ENCODE peak calls at places on chromosomes 2 and 18, in seven cellular contexts. One of them, this sample, is unnamed.

GRCh38 chr18:58135170-58135569 is 91.1 kb downstream of the NEDD4L start:
- DNase-seq in RPMI7951: peak
- DNase-seq in Calu3: no peak
- DNase-seq in Kasumi-1: no peak
- DNase-seq in right cardiac atrium: no peak
- DNase-seq in NCI-H460: no peak
- DNase-seq in NCI-H1105 treated with DMSO at 0.1 percent for 48 hours: no peak
- DNase-seq in this sample: no peak

GRCh38 chr18:35089382-35089781 is 48.2 kb downstream of the MAPRE2 start:
- DNase-seq in NCI-H1105 treated with DMSO at 0.1 percent for 48 hours: no peak
- DNase-seq in Kasumi-1: no peak
- DNase-seq in right cardiac atrium: no peak
- DNase-seq in NCI-H460: no peak
- DNase-seq in RPMI7951: peak
- DNase-seq in Calu3: no peak
- DNase-seq in this sample: no peak

GRCh38 chr2:120400546-120400945 is 54.6 kb downstream of the INHBB start:
- DNase-seq in Calu3: no peak
- DNase-seq in Kasumi-1: no peak
- DNase-seq in right cardiac atrium: no peak
- DNase-seq in RPMI7951: no peak
- DNase-seq in NCI-H460: no peak
- DNase-seq in NCI-H1105 treated with DMSO at 0.1 percent for 48 hours: no peak
- DNase-seq in this sample: no peak

GRCh38 chr18:34342960-34343359 is 118.2 kb upstream of the NOL4 start:
- DNase-seq in Calu3: no peak
- DNase-seq in NCI-H1105 treated with DMSO at 0.1 percent for 48 hours: no peak
- DNase-seq in NCI-H460: no peak
- DNase-seq in Kasumi-1: no peak
- DNase-seq in right cardiac atrium: no peak
- DNase-seq in RPMI7951: peak
- DNase-seq in this sample: no peak

GRCh38 chr18:59878644-59879043 is 21.2 kb upstream of the PMAIP1 start:
- DNase-seq in NCI-H1105 treated with DMSO at 0.1 percent for 48 hours: no peak
- DNase-seq in NCI-H460: no peak
- DNase-seq in Kasumi-1: no peak
- DNase-seq in right cardiac atrium: no peak
- DNase-seq in Calu3: no peak
- DNase-seq in RPMI7951: peak
- DNase-seq in this sample: no peak

GRCh38 chr2:240426797-240427721 is 8.4 kb upstream of the GPC1 start:
- DNase-seq in NCI-H460: no peak
- DNase-seq in Kasumi-1: no peak
- DNase-seq in RPMI7951: peak
- DNase-seq in right cardiac atrium: no peak
- DNase-seq in Calu3: peak
- DNase-seq in NCI-H1105 treated with DMSO at 0.1 percent for 48 hours: no peak
- DNase-seq in this sample: no peak

GRCh38 chr2:191664823-191665222 is 13.1 kb upstream of the NABP1 start:
- DNase-seq in NCI-H1105 treated with DMSO at 0.1 percent for 48 hours: no peak
- DNase-seq in Kasumi-1: no peak
- DNase-seq in right cardiac atrium: no peak
- DNase-seq in Calu3: no peak
- DNase-seq in NCI-H460: no peak
- DNase-seq in RPMI7951: no peak
- DNase-seq in this sample: no peak

GRCh38 chr2:191299009-191299408 is 53.8 kb downstream of the MYO1B start:
- DNase-seq in Calu3: no peak
- DNase-seq in NCI-H1105 treated with DMSO at 0.1 percent for 48 hours: no peak
- DNase-seq in right cardiac atrium: no peak
- DNase-seq in NCI-H460: no peak
- DNase-seq in Kasumi-1: peak
- DNase-seq in RPMI7951: no peak
- DNase-seq in this sample: no peak

GRCh38 chr18:58051765-58052460 is 7.9 kb downstream of the NEDD4L start:
- DNase-seq in right cardiac atrium: no peak
- DNase-seq in NCI-H1105 treated with DMSO at 0.1 percent for 48 hours: peak
- DNase-seq in NCI-H460: peak
- DNase-seq in Calu3: no peak
- DNase-seq in RPMI7951: peak
- DNase-seq in Kasumi-1: peak
- DNase-seq in this sample: no peak

GRCh38 chr2:165905854-165906253 is 47.7 kb downstream of the TTC21B start:
- DNase-seq in RPMI7951: no peak
- DNase-seq in NCI-H460: peak
- DNase-seq in Kasumi-1: no peak
- DNase-seq in right cardiac atrium: no peak
- DNase-seq in NCI-H1105 treated with DMSO at 0.1 percent for 48 hours: no peak
- DNase-seq in Calu3: no peak
- DNase-seq in this sample: no peak

GRCh38 chr2:17043173-17043572 is 377.5 kb upstream of the CYRIA start:
- DNase-seq in right cardiac atrium: no peak
- DNase-seq in NCI-H1105 treated with DMSO at 0.1 percent for 48 hours: no peak
- DNase-seq in NCI-H460: no peak
- DNase-seq in Kasumi-1: no peak
- DNase-seq in Calu3: no peak
- DNase-seq in RPMI7951: peak
- DNase-seq in this sample: no peak

GRCh38 chr2:161915121-161915520 is 158.9 kb downstream of the DPP4 start:
- DNase-seq in NCI-H460: no peak
- DNase-seq in right cardiac atrium: no peak
- DNase-seq in Kasumi-1: no peak
- DNase-seq in NCI-H1105 treated with DMSO at 0.1 percent for 48 hours: no peak
- DNase-seq in Calu3: no peak
- DNase-seq in RPMI7951: peak
- DNase-seq in this sample: no peak

GRCh38 chr2:2152451-2152850 is 178.6 kb downstream of the MYT1L start:
- DNase-seq in NCI-H1105 treated with DMSO at 0.1 percent for 48 hours: no peak
- DNase-seq in Calu3: no peak
- DNase-seq in Kasumi-1: no peak
- DNase-seq in right cardiac atrium: no peak
- DNase-seq in NCI-H460: no peak
- DNase-seq in RPMI7951: no peak
- DNase-seq in this sample: no peak

GRCh38 chr2:242054406-242054805 is 184.9 kb downstream of the RTP5 start:
- DNase-seq in NCI-H460: no peak
- DNase-seq in RPMI7951: no peak
- DNase-seq in Kasumi-1: no peak
- DNase-seq in right cardiac atrium: no peak
- DNase-seq in NCI-H1105 treated with DMSO at 0.1 percent for 48 hours: no peak
- DNase-seq in Calu3: no peak
- DNase-seq in this sample: no peak

GRCh38 chr2:54560146-54560881 is 104.2 kb downstream of the SPTBN1 start:
- DNase-seq in NCI-H1105 treated with DMSO at 0.1 percent for 48 hours: no peak
- DNase-seq in Kasumi-1: peak
- DNase-seq in NCI-H460: peak
- DNase-seq in right cardiac atrium: peak
- DNase-seq in RPMI7951: peak
- DNase-seq in Calu3: no peak
- DNase-seq in this sample: peak

GRCh38 chr2:3160751-3161330 is 216.8 kb downstream of the EIPR1 start:
- DNase-seq in right cardiac atrium: no peak
- DNase-seq in NCI-H1105 treated with DMSO at 0.1 percent for 48 hours: no peak
- DNase-seq in RPMI7951: no peak
- DNase-seq in Calu3: no peak
- DNase-seq in Kasumi-1: no peak
- DNase-seq in NCI-H460: no peak
- DNase-seq in this sample: no peak

GRCh38 chr2:53208815-53209214 is 558.8 kb upstream of the CHAC2 start:
- DNase-seq in NCI-H460: no peak
- DNase-seq in right cardiac atrium: no peak
- DNase-seq in RPMI7951: no peak
- DNase-seq in Calu3: no peak
- DNase-seq in Kasumi-1: no peak
- DNase-seq in NCI-H1105 treated with DMSO at 0.1 percent for 48 hours: no peak
- DNase-seq in this sample: no peak